ENCODE peak calls at places on chromosomes 12 and 14, in five cellular contexts. W, A, F, L and Q are unnamed samples.

GRCh38 chr12:67698711-67699603 is 50.4 kb downstream of the DYRK2 start:
- DNase-seq in W (no peak), L (peak; percentile 14), F (peak; percentile 94), A (peak; percentile 50), Q (peak; percentile 37)

GRCh38 chr12:125971981-125972380 is 906.7 kb downstream of the AACS start:
- DNase-seq in W (no peak), F (no peak), A (no peak), L (no peak), Q (no peak)

GRCh38 chr14:72594099-72594901 is 299.6 kb downstream of the DPF3 start:
- DNase-seq in L (no peak), F (peak; percentile 51), W (no peak), A (no peak), Q (no peak)

GRCh38 chr12:92034858-92035401 is 110.7 kb downstream of the BTG1 start:
- DNase-seq in F (peak; percentile 95), W (peak; percentile 33), A (peak; percentile 68), L (peak; percentile 66), Q (peak; percentile 88)

GRCh38 chr14:33432407-33433023 is 493.8 kb downstream of the NPAS3 start:
- DNase-seq in F (no peak), W (peak; percentile 30), L (peak; percentile 69), A (peak; percentile 55), Q (peak; percentile 48)

GRCh38 chr14:100810861-100811461 is 15.0 kb upstream of the MEG3 start:
- DNase-seq in W (no peak), A (peak; percentile 79), L (peak; percentile 30), F (no peak), Q (no peak)

GRCh38 chr12:11651785-11652184 is 2.3 kb downstream of the ETV6 start:
- DNase-seq in W (no peak), A (peak; percentile 42), F (peak; percentile 48), L (no peak), Q (peak; percentile 45)

GRCh38 chr12:58741226-58741625 is 179.1 kb downstream of the LRIG3 start:
- DNase-seq in F (no peak), W (no peak), L (no peak), A (no peak), Q (no peak)

GRCh38 chr12:46370792-46371717 is 1.5 kb downstream of the SLC38A2 start:
- DNase-seq in L (peak; percentile 88), W (peak; percentile 96), F (peak; percentile 92), A (peak; percentile 90), Q (peak; percentile 88)

GRCh38 chr12:72543777-72544467 is 271.8 kb downstream of the TRHDE start:
- DNase-seq in L (no peak), W (no peak), F (no peak), A (no peak), Q (no peak)

GRCh38 chr14:68094158-68094557 is 274.6 kb downstream of the RAD51B start:
- DNase-seq in W (no peak), L (no peak), F (no peak), A (peak; percentile 42), Q (no peak)

GRCh38 chr14:64645220-64645891 is 58.9 kb upstream of the PLEKHG3 start:
- DNase-seq in F (no peak), A (peak; percentile 96), L (peak; percentile 92), W (peak; percentile 74), Q (peak; percentile 100)

GRCh38 chr14:57889245-57889644 is 23.4 kb upstream of the SLC35F4 start:
- DNase-seq in L (peak; percentile 36), A (peak; percentile 63), W (peak; percentile 33), F (no peak), Q (no peak)

GRCh38 chr12:12704593-12705230 is 8.7 kb upstream of the GPR19 start:
- DNase-seq in A (peak; percentile 94), W (peak; percentile 92), L (peak; percentile 96), F (peak; percentile 85), Q (peak; percentile 95)

GRCh38 chr14:54488318-54488645 is 498 bp downstream of the GMFB start:
- DNase-seq in W (no peak), L (no peak), A (no peak), F (no peak), Q (no peak)

GRCh38 chr14:90608281-90608680 is 207.9 kb downstream of the TTC7B start:
- DNase-seq in W (no peak), A (no peak), L (no peak), F (no peak), Q (no peak)

GRCh38 chr14:50396636-50397460 is at the start of gene CDKL1:
- DNase-seq in A (peak; percentile 72), L (peak; percentile 65), F (peak; percentile 63), W (peak; percentile 82), Q (peak; percentile 83)

GRCh38 chr12:12560587-12561304 is 1.9 kb downstream of the DUSP16 start:
- DNase-seq in L (peak; percentile 72), A (peak; percentile 65), W (peak; percentile 77), F (peak; percentile 85), Q (peak; percentile 83)

GRCh38 chr14:76951149-76951548 is 77.4 kb downstream of the IRF2BPL start:
- DNase-seq in A (no peak), W (peak; percentile 27), L (no peak), F (no peak), Q (no peak)

GRCh38 chr12:50554651-50555050 is 49.9 kb downstream of the DIP2B start:
- DNase-seq in L (no peak), A (no peak), F (no peak), W (no peak), Q (no peak)

GRCh38 chr12:82209533-82209932 is 148.7 kb downstream of the CCDC59 start:
- DNase-seq in F (no peak), W (no peak), A (no peak), L (no peak), Q (no peak)

GRCh38 chr14:64841121-64841611 is 38.5 kb downstream of the SPTB start:
- DNase-seq in F (no peak), L (peak; percentile 45), W (peak; percentile 76), A (peak; percentile 68), Q (peak; percentile 52)

GRCh38 chr14:73008501-73008900 is 18.4 kb downstream of the ZFYVE1 start:
- DNase-seq in A (peak; percentile 71), F (no peak), W (no peak), L (peak; percentile 68), Q (peak; percentile 53)

GRCh38 chr12:127083028-127083949 is 1183.7 kb upstream of the TMEM132C start:
- DNase-seq in L (peak; percentile 79), F (peak; percentile 85), W (peak; percentile 72), A (peak; percentile 88), Q (peak; percentile 78)

GRCh38 chr12:5246196-5246595 is 185.7 kb upstream of the NTF3 start:
- DNase-seq in F (no peak), A (no peak), L (no peak), W (no peak), Q (no peak)

GRCh38 chr12:119088917-119089667 is 89.6 kb upstream of the HSPB8 start:
- DNase-seq in W (no peak), A (no peak), L (no peak), F (no peak), Q (no peak)
- H3K4me3 ChIP-seq in W (no peak overlapping the region), A (no peak overlapping the region), L (no peak overlapping the region), F (no peak overlapping the region), Q (no peak overlapping the region)

GRCh38 chr12:128612150-128612850 is 211.5 kb downstream of the SLC15A4 start:
- DNase-seq in L (no peak), F (no peak), A (peak; percentile 7), W (no peak), Q (no peak)
- TF ChIP-seq CTCF in L (no peak), F (no peak), A (no peak), W (no peak), Q (no peak)

DNA sequence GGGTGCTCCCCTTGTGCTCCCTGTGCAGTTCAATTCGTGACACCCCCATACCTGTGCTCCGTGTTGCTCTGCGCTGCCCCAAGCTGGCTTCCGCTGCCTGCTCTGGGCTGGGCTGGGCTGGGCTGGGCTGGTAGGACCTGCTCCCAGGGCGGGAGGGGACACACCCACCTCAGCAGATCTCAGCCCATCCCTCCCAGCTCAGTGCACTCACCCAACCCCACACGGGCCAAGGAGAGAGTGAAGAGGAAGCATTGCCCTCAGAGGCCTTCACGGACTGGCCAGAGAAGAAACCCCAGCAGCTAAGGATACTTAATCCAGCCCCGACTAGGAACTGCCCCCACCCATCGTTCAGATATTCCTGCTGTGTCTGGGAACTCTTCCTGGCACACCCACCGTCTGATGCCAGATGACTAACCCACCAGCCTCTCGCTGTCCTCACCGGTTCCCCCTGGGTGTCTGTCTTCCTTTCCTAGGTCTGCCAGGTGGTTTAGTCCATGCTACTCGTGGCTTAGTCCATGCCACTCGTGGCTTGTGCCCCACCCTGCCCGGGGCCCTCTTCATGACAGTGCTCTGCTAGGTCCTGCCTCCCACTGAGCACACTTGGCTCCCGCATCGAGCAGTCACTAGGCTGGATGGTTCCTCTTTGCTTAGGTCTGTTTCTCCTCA is at the start of gene LPAR5:
- DNase-seq in L (no peak), A (peak; percentile 46), W (peak; percentile 61), F (peak; percentile 71), Q (peak; percentile 29)
- H3K4me3 ChIP-seq in L (no peak within 1 kb of the TSS), A (no peak within 1 kb of the TSS), W (no peak within 1 kb of the TSS), F (peak within 1 kb of the TSS; percentile 48), Q (no peak within 1 kb of the TSS)

DNA sequence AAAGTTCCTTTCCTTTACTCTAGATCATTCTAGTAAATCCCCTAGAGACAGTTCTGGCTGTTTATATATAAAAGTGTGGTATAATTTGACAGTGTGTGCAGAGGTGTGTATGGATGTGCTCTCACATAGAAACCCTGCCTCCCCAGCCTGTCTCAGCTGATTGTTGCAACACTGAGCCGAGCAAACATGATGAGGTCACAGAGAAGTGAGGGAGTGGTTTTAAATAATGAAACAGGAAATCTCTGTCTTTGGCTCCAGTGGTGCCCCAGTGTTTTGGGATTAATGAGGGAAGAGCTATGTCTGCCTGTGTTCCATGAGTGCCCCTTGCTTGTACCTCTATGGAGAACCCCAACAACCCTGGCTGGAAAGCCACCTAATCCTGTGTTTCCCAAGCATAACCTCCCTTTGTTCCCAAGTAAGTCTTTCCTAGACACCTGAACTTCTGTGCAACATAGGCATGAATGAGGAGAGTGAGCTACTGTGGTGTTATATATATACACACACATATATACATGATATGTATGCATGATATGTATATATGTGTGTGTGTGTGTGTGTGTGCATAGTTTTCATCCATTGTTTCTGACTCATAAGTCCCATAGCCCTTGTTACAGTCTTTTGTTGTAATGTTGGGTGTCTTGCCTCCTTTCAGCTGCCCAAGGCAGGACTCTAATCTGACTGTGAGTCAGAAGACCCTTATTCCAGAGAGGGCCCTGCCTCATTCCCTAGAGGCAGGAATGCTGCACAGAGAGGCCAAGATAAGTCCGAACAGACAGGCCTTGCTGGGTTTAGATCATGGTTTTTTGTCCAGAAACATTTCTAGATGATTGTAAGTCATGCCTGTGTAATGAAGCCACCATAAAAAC is 18.0 kb downstream of the TRAF3 start:
- DNase-seq in W (peak; percentile 83), L (peak; percentile 94), F (peak; percentile 69), A (peak; percentile 83), Q (peak; percentile 93)
- TF ChIP-seq CTCF in W (peak; percentile 25), L (peak; percentile 61), F (no peak), A (peak; percentile 41), Q (peak; percentile 38)